ENCODE peak calls at places on chromosomes 12 and 14, in ten cellular contexts. One of them, this sample, is unnamed.

GRCh38 chr14:23378612-23379220 is 1.9 kb downstream of the CMTM5 start:
- DNase-seq in neural progenitor cell: no peak
- DNase-seq in activated CD4-positive, CD25-positive, alpha-beta regulatory T cell: no peak
- DNase-seq in HL-60: no peak
- DNase-seq in SW 1271: no peak
- DNase-seq in A549: no peak
- DNase-seq in uterus: no peak
- DNase-seq in D341Med: no peak
- DNase-seq in activated B cell treated with CpG ODN at 0.5 μM for 24 hours: no peak
- DNase-seq in osteocyte: no peak
- DNase-seq in this sample: no peak

GRCh38 chr14:24678801-24679247 is 44.8 kb upstream of the GZMB start:
- DNase-seq in neural progenitor cell: peak
- DNase-seq in activated CD4-positive, CD25-positive, alpha-beta regulatory T cell: peak
- DNase-seq in HL-60: peak
- DNase-seq in SW 1271: peak
- DNase-seq in A549: peak
- DNase-seq in uterus: peak
- DNase-seq in D341Med: peak
- DNase-seq in activated B cell treated with CpG ODN at 0.5 μM for 24 hours: peak
- DNase-seq in osteocyte: peak
- DNase-seq in this sample: peak

GRCh38 chr14:44901696-44902095 is 60.1 kb downstream of the KLHL28 start:
- DNase-seq in neural progenitor cell: no peak
- DNase-seq in activated CD4-positive, CD25-positive, alpha-beta regulatory T cell: no peak
- DNase-seq in HL-60: no peak
- DNase-seq in SW 1271: no peak
- DNase-seq in A549: no peak
- DNase-seq in uterus: no peak
- DNase-seq in D341Med: no peak
- DNase-seq in activated B cell treated with CpG ODN at 0.5 μM for 24 hours: no peak
- DNase-seq in osteocyte: no peak
- DNase-seq in this sample: no peak

GRCh38 chr14:75238728-75239455 is 39.7 kb upstream of the FOS start:
- DNase-seq in neural progenitor cell: peak
- DNase-seq in activated CD4-positive, CD25-positive, alpha-beta regulatory T cell: no peak
- DNase-seq in HL-60: no peak
- DNase-seq in SW 1271: no peak
- DNase-seq in A549: no peak
- DNase-seq in uterus: no peak
- DNase-seq in D341Med: no peak
- DNase-seq in activated B cell treated with CpG ODN at 0.5 μM for 24 hours: no peak
- DNase-seq in osteocyte: no peak
- DNase-seq in this sample: no peak

GRCh38 chr12:68063900-68064590 is 74.8 kb downstream of the IFNG-AS1 start:
- DNase-seq in neural progenitor cell: no peak
- DNase-seq in activated CD4-positive, CD25-positive, alpha-beta regulatory T cell: no peak
- DNase-seq in HL-60: no peak
- DNase-seq in SW 1271: no peak
- DNase-seq in A549: no peak
- DNase-seq in uterus: no peak
- DNase-seq in D341Med: no peak
- DNase-seq in activated B cell treated with CpG ODN at 0.5 μM for 24 hours: no peak
- DNase-seq in osteocyte: no peak
- DNase-seq in this sample: no peak

GRCh38 chr12:100574262-100575074 is 984 bp downstream of the GAS2L3 start:
- DNase-seq in neural progenitor cell: peak
- DNase-seq in activated CD4-positive, CD25-positive, alpha-beta regulatory T cell: no peak
- DNase-seq in HL-60: no peak
- DNase-seq in SW 1271: no peak
- DNase-seq in A549: peak
- DNase-seq in uterus: no peak
- DNase-seq in D341Med: peak
- DNase-seq in activated B cell treated with CpG ODN at 0.5 μM for 24 hours: no peak
- DNase-seq in osteocyte: no peak
- DNase-seq in this sample: no peak

GRCh38 chr14:34203271-34203722 is 252.4 kb upstream of the EGLN3 start:
- DNase-seq in neural progenitor cell: no peak
- DNase-seq in activated CD4-positive, CD25-positive, alpha-beta regulatory T cell: no peak
- DNase-seq in HL-60: no peak
- DNase-seq in SW 1271: no peak
- DNase-seq in A549: no peak
- DNase-seq in uterus: no peak
- DNase-seq in D341Med: no peak
- DNase-seq in activated B cell treated with CpG ODN at 0.5 μM for 24 hours: no peak
- DNase-seq in osteocyte: no peak
- DNase-seq in this sample: no peak

GRCh38 chr14:54555651-54556050 is 11.3 kb upstream of the SAMD4A start:
- DNase-seq in neural progenitor cell: no peak
- DNase-seq in activated CD4-positive, CD25-positive, alpha-beta regulatory T cell: no peak
- DNase-seq in HL-60: no peak
- DNase-seq in SW 1271: peak
- DNase-seq in A549: peak
- DNase-seq in uterus: no peak
- DNase-seq in D341Med: no peak
- DNase-seq in activated B cell treated with CpG ODN at 0.5 μM for 24 hours: no peak
- DNase-seq in osteocyte: no peak
- DNase-seq in this sample: no peak

GRCh38 chr14:22176930-22177329 is 412.1 kb downstream of the DAD1 start:
- DNase-seq in neural progenitor cell: no peak
- DNase-seq in activated CD4-positive, CD25-positive, alpha-beta regulatory T cell: no peak
- DNase-seq in HL-60: no peak
- DNase-seq in SW 1271: no peak
- DNase-seq in A549: no peak
- DNase-seq in uterus: no peak
- DNase-seq in D341Med: no peak
- DNase-seq in activated B cell treated with CpG ODN at 0.5 μM for 24 hours: no peak
- DNase-seq in osteocyte: no peak
- DNase-seq in this sample: no peak

GRCh38 chr12:42584539-42585174 is 4.9 kb downstream of the PRICKLE1 start:
- DNase-seq in neural progenitor cell: no peak
- DNase-seq in activated CD4-positive, CD25-positive, alpha-beta regulatory T cell: no peak
- DNase-seq in HL-60: no peak
- DNase-seq in SW 1271: no peak
- DNase-seq in A549: no peak
- DNase-seq in uterus: no peak
- DNase-seq in D341Med: no peak
- DNase-seq in activated B cell treated with CpG ODN at 0.5 μM for 24 hours: no peak
- DNase-seq in osteocyte: no peak
- DNase-seq in this sample: no peak

GRCh38 chr14:98915625-98916024 is 356.4 kb downstream of the BCL11B start:
- DNase-seq in neural progenitor cell: no peak
- DNase-seq in activated CD4-positive, CD25-positive, alpha-beta regulatory T cell: no peak
- DNase-seq in HL-60: no peak
- DNase-seq in SW 1271: no peak
- DNase-seq in A549: no peak
- DNase-seq in uterus: no peak
- DNase-seq in D341Med: no peak
- DNase-seq in activated B cell treated with CpG ODN at 0.5 μM for 24 hours: no peak
- DNase-seq in osteocyte: no peak
- DNase-seq in this sample: no peak

GRCh38 chr12:89217472-89217871 is 134.8 kb downstream of the DUSP6 start:
- DNase-seq in neural progenitor cell: no peak
- DNase-seq in activated CD4-positive, CD25-positive, alpha-beta regulatory T cell: no peak
- DNase-seq in HL-60: no peak
- DNase-seq in SW 1271: no peak
- DNase-seq in A549: no peak
- DNase-seq in uterus: no peak
- DNase-seq in D341Med: no peak
- DNase-seq in activated B cell treated with CpG ODN at 0.5 μM for 24 hours: no peak
- DNase-seq in osteocyte: no peak
- DNase-seq in this sample: no peak

GRCh38 chr14:37553935-37554550 is 41.0 kb downstream of the FOXA1 start:
- DNase-seq in neural progenitor cell: no peak
- DNase-seq in activated CD4-positive, CD25-positive, alpha-beta regulatory T cell: no peak
- DNase-seq in HL-60: no peak
- DNase-seq in SW 1271: no peak
- DNase-seq in A549: no peak
- DNase-seq in uterus: no peak
- DNase-seq in D341Med: no peak
- DNase-seq in activated B cell treated with CpG ODN at 0.5 μM for 24 hours: no peak
- DNase-seq in osteocyte: no peak
- DNase-seq in this sample: no peak

GRCh38 chr12:122128481-122128880 is 45.5 kb downstream of the IL31 start:
- DNase-seq in neural progenitor cell: no peak
- DNase-seq in activated CD4-positive, CD25-positive, alpha-beta regulatory T cell: no peak
- DNase-seq in HL-60: no peak
- DNase-seq in SW 1271: no peak
- DNase-seq in A549: no peak
- DNase-seq in uterus: no peak
- DNase-seq in D341Med: no peak
- DNase-seq in activated B cell treated with CpG ODN at 0.5 μM for 24 hours: no peak
- DNase-seq in osteocyte: no peak
- DNase-seq in this sample: no peak

GRCh38 chr14:77409131-77409533 is 14.2 kb downstream of the NOXRED1 start:
- DNase-seq in neural progenitor cell: peak
- DNase-seq in activated CD4-positive, CD25-positive, alpha-beta regulatory T cell: no peak
- DNase-seq in HL-60: no peak
- DNase-seq in SW 1271: no peak
- DNase-seq in A549: no peak
- DNase-seq in uterus: no peak
- DNase-seq in D341Med: no peak
- DNase-seq in activated B cell treated with CpG ODN at 0.5 μM for 24 hours: no peak
- DNase-seq in osteocyte: no peak
- DNase-seq in this sample: no peak

GRCh38 chr14:28536889-28537288 is 229.7 kb upstream of the FOXG1 start:
- DNase-seq in neural progenitor cell: no peak
- DNase-seq in activated CD4-positive, CD25-positive, alpha-beta regulatory T cell: no peak
- DNase-seq in HL-60: no peak
- DNase-seq in SW 1271: no peak
- DNase-seq in A549: no peak
- DNase-seq in uterus: no peak
- DNase-seq in D341Med: no peak
- DNase-seq in activated B cell treated with CpG ODN at 0.5 μM for 24 hours: no peak
- DNase-seq in osteocyte: no peak
- DNase-seq in this sample: no peak

GRCh38 chr14:77653473-77653872 is 37.0 kb upstream of the SPTLC2 start:
- DNase-seq in neural progenitor cell: peak
- DNase-seq in activated CD4-positive, CD25-positive, alpha-beta regulatory T cell: no peak
- DNase-seq in HL-60: no peak
- DNase-seq in SW 1271: no peak
- DNase-seq in A549: no peak
- DNase-seq in uterus: no peak
- DNase-seq in D341Med: peak
- DNase-seq in activated B cell treated with CpG ODN at 0.5 μM for 24 hours: no peak
- DNase-seq in osteocyte: no peak
- DNase-seq in this sample: no peak

GRCh38 chr12:62799126-62799736 is 135.7 kb downstream of the PPM1H start:
- DNase-seq in neural progenitor cell: peak
- DNase-seq in activated CD4-positive, CD25-positive, alpha-beta regulatory T cell: no peak
- DNase-seq in HL-60: peak
- DNase-seq in SW 1271: peak
- DNase-seq in A549: peak
- DNase-seq in uterus: peak
- DNase-seq in D341Med: peak
- DNase-seq in activated B cell treated with CpG ODN at 0.5 μM for 24 hours: no peak
- DNase-seq in osteocyte: peak
- DNase-seq in this sample: peak

GRCh38 chr12:111126331-111126730 is 206.0 kb upstream of the MYL2 start:
- DNase-seq in neural progenitor cell: no peak
- DNase-seq in activated CD4-positive, CD25-positive, alpha-beta regulatory T cell: no peak
- DNase-seq in HL-60: peak
- DNase-seq in SW 1271: no peak
- DNase-seq in A549: no peak
- DNase-seq in uterus: no peak
- DNase-seq in D341Med: no peak
- DNase-seq in activated B cell treated with CpG ODN at 0.5 μM for 24 hours: no peak
- DNase-seq in osteocyte: no peak
- DNase-seq in this sample: peak

GRCh38 chr12:12628013-12628412 is 16.3 kb downstream of the CREBL2 start:
- DNase-seq in neural progenitor cell: no peak
- DNase-seq in activated CD4-positive, CD25-positive, alpha-beta regulatory T cell: no peak
- DNase-seq in HL-60: no peak
- DNase-seq in SW 1271: peak
- DNase-seq in A549: no peak
- DNase-seq in uterus: no peak
- DNase-seq in D341Med: no peak
- DNase-seq in activated B cell treated with CpG ODN at 0.5 μM for 24 hours: no peak
- DNase-seq in osteocyte: no peak
- DNase-seq in this sample: no peak

GRCh38 chr12:21296751-21297406 is 37.8 kb downstream of the SLCO1A2 start:
- DNase-seq in neural progenitor cell: peak
- DNase-seq in activated CD4-positive, CD25-positive, alpha-beta regulatory T cell: no peak
- DNase-seq in HL-60: no peak
- DNase-seq in SW 1271: peak
- DNase-seq in A549: peak
- DNase-seq in uterus: no peak
- DNase-seq in D341Med: peak
- DNase-seq in activated B cell treated with CpG ODN at 0.5 μM for 24 hours: no peak
- DNase-seq in osteocyte: no peak
- DNase-seq in this sample: no peak

GRCh38 chr14:69573841-69574265 is 818 bp downstream of the CCDC177 start:
- DNase-seq in neural progenitor cell: peak
- DNase-seq in activated CD4-positive, CD25-positive, alpha-beta regulatory T cell: no peak
- DNase-seq in HL-60: no peak
- DNase-seq in SW 1271: no peak
- DNase-seq in A549: no peak
- DNase-seq in uterus: no peak
- DNase-seq in D341Med: peak
- DNase-seq in activated B cell treated with CpG ODN at 0.5 μM for 24 hours: no peak
- DNase-seq in osteocyte: no peak
- DNase-seq in this sample: no peak

GRCh38 chr14:81669308-81669707 is 135.7 kb upstream of the SEL1L start:
- DNase-seq in neural progenitor cell: no peak
- DNase-seq in activated CD4-positive, CD25-positive, alpha-beta regulatory T cell: no peak
- DNase-seq in HL-60: no peak
- DNase-seq in SW 1271: no peak
- DNase-seq in A549: no peak
- DNase-seq in uterus: no peak
- DNase-seq in D341Med: no peak
- DNase-seq in activated B cell treated with CpG ODN at 0.5 μM for 24 hours: no peak
- DNase-seq in osteocyte: no peak
- DNase-seq in this sample: no peak

GRCh38 chr14:52307376-52307775 is 6.7 kb upstream of the PTGER2 start:
- DNase-seq in neural progenitor cell: no peak
- DNase-seq in activated CD4-positive, CD25-positive, alpha-beta regulatory T cell: no peak
- DNase-seq in HL-60: no peak
- DNase-seq in SW 1271: no peak
- DNase-seq in A549: no peak
- DNase-seq in uterus: no peak
- DNase-seq in D341Med: no peak
- DNase-seq in activated B cell treated with CpG ODN at 0.5 μM for 24 hours: no peak
- DNase-seq in osteocyte: no peak
- DNase-seq in this sample: no peak

GRCh38 chr14:65206448-65207096 is 104.3 kb upstream of the MAX start:
- DNase-seq in neural progenitor cell: no peak
- DNase-seq in activated CD4-positive, CD25-positive, alpha-beta regulatory T cell: no peak
- DNase-seq in HL-60: no peak
- DNase-seq in SW 1271: no peak
- DNase-seq in A549: no peak
- DNase-seq in uterus: no peak
- DNase-seq in D341Med: no peak
- DNase-seq in activated B cell treated with CpG ODN at 0.5 μM for 24 hours: no peak
- DNase-seq in osteocyte: no peak
- DNase-seq in this sample: no peak

GRCh38 chr12:77392467-77392866 is 327.1 kb upstream of the E2F7 start:
- DNase-seq in neural progenitor cell: no peak
- DNase-seq in activated CD4-positive, CD25-positive, alpha-beta regulatory T cell: no peak
- DNase-seq in HL-60: no peak
- DNase-seq in SW 1271: no peak
- DNase-seq in A549: no peak
- DNase-seq in uterus: no peak
- DNase-seq in D341Med: no peak
- DNase-seq in activated B cell treated with CpG ODN at 0.5 μM for 24 hours: no peak
- DNase-seq in osteocyte: no peak
- DNase-seq in this sample: no peak

GRCh38 chr12:67141405-67142018 is 127.6 kb upstream of the CAND1 start:
- DNase-seq in neural progenitor cell: peak
- DNase-seq in activated CD4-positive, CD25-positive, alpha-beta regulatory T cell: no peak
- DNase-seq in HL-60: no peak
- DNase-seq in SW 1271: no peak
- DNase-seq in A549: no peak
- DNase-seq in uterus: no peak
- DNase-seq in D341Med: no peak
- DNase-seq in activated B cell treated with CpG ODN at 0.5 μM for 24 hours: no peak
- DNase-seq in osteocyte: no peak
- DNase-seq in this sample: no peak

GRCh38 chr14:23125006-23125405 is 6.0 kb upstream of the CEBPE start:
- DNase-seq in neural progenitor cell: no peak
- DNase-seq in activated CD4-positive, CD25-positive, alpha-beta regulatory T cell: no peak
- DNase-seq in HL-60: no peak
- DNase-seq in SW 1271: no peak
- DNase-seq in A549: no peak
- DNase-seq in uterus: no peak
- DNase-seq in D341Med: no peak
- DNase-seq in activated B cell treated with CpG ODN at 0.5 μM for 24 hours: no peak
- DNase-seq in osteocyte: no peak
- DNase-seq in this sample: no peak

This sample was measured in CMK.